ENCODE peak calls at places on chromosomes 12 and 14, in ten cellular contexts. R, O, E, J, K, M, Y, Z, V and P are unnamed samples.

GRCh38 chr14:32023540-32023939 is 53.6 kb upstream of the ARHGAP5 start:
- DNase-seq in Y (no peak), O (no peak), Z (no peak), R (no peak), J (no peak), V (no peak), E (no peak), K (no peak), M (no peak), P (no peak)

GRCh38 chr12:127295630-127296029 is 971.3 kb upstream of the TMEM132C start:
- DNase-seq in R (no peak), E (no peak), Y (no peak), O (no peak), K (peak), M (no peak), Z (no peak), V (no peak), J (no peak), P (no peak)

GRCh38 chr12:6914246-6914947 is at the start of gene ENO2:
- DNase-seq in J (peak), K (peak), M (peak), O (peak), Z (peak), E (peak), V (peak), R (peak), Y (peak), P (no peak)

GRCh38 chr14:59123975-59124374 is 64.5 kb upstream of the DAAM1 start:
- DNase-seq in Z (peak), O (no peak), K (no peak), V (no peak), Y (no peak), E (no peak), J (no peak), M (no peak), R (peak), P (no peak)

GRCh38 chr12:18492372-18493025 is 231.2 kb downstream of the PIK3C2G start:
- DNase-seq in V (no peak), J (no peak), Z (no peak), K (no peak), Y (no peak), O (no peak), R (no peak), M (no peak), E (no peak), P (no peak)

GRCh38 chr14:100782516-100783320 is 43.2 kb upstream of the MEG3 start:
- DNase-seq in Z (no peak), O (no peak), K (no peak), J (no peak), Y (no peak), E (no peak), M (peak), R (no peak), V (no peak), P (no peak)

GRCh38 chr14:75184447-75184846 is 8.0 kb upstream of the TMED10 start:
- DNase-seq in Y (no peak), M (no peak), R (no peak), O (no peak), J (no peak), Z (no peak), E (no peak), V (no peak), K (no peak), P (no peak)

GRCh38 chr14:30077946-30078345 is 150.3 kb upstream of the PRKD1 start:
- DNase-seq in J (no peak), O (no peak), E (no peak), M (no peak), R (no peak), Y (no peak), V (no peak), Z (no peak), K (no peak), P (no peak)

GRCh38 chr12:69241444-69242092 is 2.2 kb downstream of the CPSF6 start:
- DNase-seq in Z (no peak), Y (no peak), K (no peak), J (no peak), O (no peak), M (no peak), V (no peak), R (no peak), E (no peak), P (no peak)

GRCh38 chr12:92261692-92262091 is 116.0 kb upstream of the BTG1 start:
- DNase-seq in E (no peak), M (no peak), Y (no peak), K (no peak), V (no peak), J (no peak), R (no peak), Z (no peak), O (no peak), P (no peak)

GRCh38 chr12:92105676-92106075 is 40.0 kb downstream of the BTG1 start:
- DNase-seq in O (no peak), E (no peak), M (no peak), K (no peak), R (no peak), J (no peak), Z (no peak), V (no peak), Y (no peak), P (no peak)

GRCh38 chr12:63083046-63083445 is 68.0 kb downstream of the AVPR1A start:
- DNase-seq in O (no peak), Z (peak), V (no peak), Y (no peak), M (no peak), J (no peak), K (no peak), R (no peak), E (no peak), P (no peak)

GRCh38 chr12:124700810-124701594 is 133.6 kb upstream of the NCOR2 start:
- DNase-seq in Y (no peak), K (peak), O (peak), R (peak), J (peak), E (peak), V (peak), Z (no peak), M (no peak), P (no peak)

GRCh38 chr12:120225200-120225558 is 24.3 kb upstream of the RPLP0 start:
- DNase-seq in R (no peak), Z (peak), J (no peak), Y (no peak), K (peak), V (no peak), O (no peak), M (no peak), E (peak), P (no peak)

GRCh38 chr14:41609704-41610183 is 3.1 kb downstream of the LRFN5 start:
- DNase-seq in Z (no peak), K (peak), M (no peak), O (peak), Y (peak), R (peak), V (peak), E (peak), J (no peak), P (no peak)

GRCh38 chr14:63727231-63727735 is 582 bp downstream of the SGPP1 start:
- DNase-seq in Z (peak), R (peak), K (peak), E (peak), V (peak), M (peak), Y (peak), J (peak), O (no peak), P (no peak)

GRCh38 chr14:74008843-74009499 is 10.1 kb downstream of the ENTPD5 start:
- DNase-seq in K (no peak), E (no peak), R (no peak), Z (no peak), O (no peak), V (no peak), J (no peak), Y (no peak), M (no peak), P (no peak)

GRCh38 chr14:54572316-54572715 is 5.4 kb downstream of the SAMD4A start:
- DNase-seq in R (peak), Z (peak), V (no peak), E (peak), M (no peak), K (peak), J (no peak), Y (no peak), O (no peak), P (no peak)

GRCh38 chr12:45775964-45776363 is 46.5 kb downstream of the ARID2 start:
- DNase-seq in O (no peak), J (no peak), M (no peak), Z (no peak), K (no peak), V (no peak), Y (no peak), R (no peak), E (no peak), P (no peak)

GRCh38 chr14:102007916-102008418 is 43.6 kb downstream of the DYNC1H1 start:
- DNase-seq in V (no peak), Z (no peak), M (no peak), K (peak), R (no peak), E (peak), O (no peak), Y (no peak), J (no peak), P (no peak)

GRCh38 chr12:83676896-83677295 is 990.2 kb downstream of the TMTC2 start:
- DNase-seq in O (no peak), J (no peak), M (no peak), Y (no peak), R (no peak), V (no peak), E (no peak), K (no peak), Z (no peak), P (no peak)

GRCh38 chr14:71414631-71415403 is 507.6 kb downstream of the PCNX1 start:
- DNase-seq in O (no peak), J (no peak), V (no peak), M (no peak), K (no peak), R (no peak), Z (no peak), Y (no peak), E (no peak), P (no peak)

GRCh38 chr14:103537175-103537990 is 8.4 kb downstream of the TRMT61A start:
- DNase-seq in O (no peak), K (no peak), V (peak), E (no peak), Y (peak), M (no peak), Z (no peak), J (no peak), R (no peak), P (no peak)

GRCh38 chr14:20878695-20879094 is 12.5 kb upstream of the RNASE3 start:
- DNase-seq in Y (no peak), V (no peak), K (no peak), M (no peak), Z (no peak), R (no peak), E (no peak), J (no peak), O (no peak), P (no peak)

GRCh38 chr14:61752626-61753025 is 9.6 kb upstream of the SNAPC1 start:
- DNase-seq in K (no peak), M (no peak), Z (no peak), J (no peak), E (no peak), V (no peak), R (no peak), O (no peak), Y (no peak), P (no peak)

GRCh38 chr12:4267904-4268548 is 5.5 kb upstream of the CCND2 start:
- DNase-seq in J (no peak), K (no peak), V (no peak), O (no peak), Z (no peak), R (no peak), M (no peak), Y (no peak), E (no peak), P (no peak)

GRCh38 chr12:101781834-101782543 is 42.7 kb upstream of the SYCP3 start:
- DNase-seq in Y (no peak), R (no peak), J (no peak), E (no peak), V (no peak), M (no peak), Z (no peak), K (no peak), O (no peak), P (no peak)

GRCh38 chr14:79916281-79916680 is 295.0 kb downstream of the DIO2 start:
- DNase-seq in Y (no peak), V (no peak), E (no peak), Z (no peak), K (no peak), R (no peak), O (no peak), M (no peak), J (no peak), P (no peak)

GRCh38 chr12:109932878-109933503 is 32.9 kb downstream of the TCHP start:
- DNase-seq in V (no peak), E (no peak), M (peak), R (no peak), Z (no peak), J (no peak), O (peak), K (no peak), Y (peak), P (no peak)

GRCh38 chr12:79635676-79636075 is 55.1 kb downstream of the PAWR start:
- DNase-seq in E (no peak), R (no peak), V (no peak), K (no peak), Z (no peak), O (no peak), Y (no peak), J (no peak), M (no peak), P (peak)

GRCh38 chr12:108587826-108588225 is 10.1 kb downstream of the TMEM119 start:
- DNase-seq in V (no peak), Z (no peak), E (no peak), Y (no peak), R (no peak), K (no peak), O (no peak), M (no peak), J (no peak), P (no peak)

GRCh38 chr14:52922656-52923055 is 28.2 kb downstream of the FERMT2 start:
- DNase-seq in Z (no peak), R (no peak), J (no peak), O (no peak), K (no peak), V (no peak), M (no peak), E (no peak), Y (no peak), P (peak)

GRCh38 chr12:115758886-115759620 is 518.4 kb downstream of the MED13L start:
- DNase-seq in V (no peak), K (no peak), R (no peak), E (peak), Y (no peak), J (no peak), M (no peak), Z (no peak), O (no peak), P (no peak)

GRCh38 chr12:115756804-115757203 is 520.7 kb downstream of the MED13L start:
- DNase-seq in E (no peak), V (no peak), O (no peak), M (no peak), J (no peak), K (no peak), Y (no peak), Z (no peak), R (no peak), P (no peak)

GRCh38 chr12:115755061-115755751 is 522.3 kb downstream of the MED13L start:
- DNase-seq in O (no peak), J (no peak), Z (no peak), R (no peak), M (no peak), K (no peak), Y (no peak), V (no peak), E (no peak), P (no peak)

GRCh38 chr12:115755752-115756140 is 521.7 kb downstream of the MED13L start:
- DNase-seq in Y (no peak), O (no peak), E (no peak), K (no peak), J (no peak), Z (no peak), V (no peak), M (no peak), R (no peak), P (no peak)

DNA sequence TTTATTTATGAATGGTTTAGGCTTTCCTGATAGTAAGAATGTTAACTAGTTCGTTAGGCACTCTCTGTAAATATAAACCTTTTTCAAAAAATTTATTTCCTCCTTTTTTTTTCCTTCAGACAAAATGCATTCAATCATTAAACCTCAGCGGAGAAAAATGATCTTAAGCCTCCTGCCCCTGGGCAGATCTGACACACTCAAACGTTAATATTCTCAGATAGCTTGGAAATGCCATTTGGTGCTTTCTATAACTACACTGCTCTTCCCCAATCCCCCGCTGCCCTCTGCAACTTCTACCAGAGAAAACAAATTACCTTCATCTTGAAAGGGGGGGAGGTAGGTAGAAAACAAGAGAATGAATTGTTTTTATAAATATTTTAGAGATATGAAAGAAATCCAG is 521.2 kb downstream of the MED13L start:
- DNase-seq in O (no peak), R (no peak), V (no peak), Z (no peak), J (no peak), Y (no peak), M (no peak), K (no peak), E (no peak), P (no peak)
- H3K27ac ChIP-seq in O (no peak), R (no peak), V (no peak), Z (no peak), J (no peak), Y (no peak), M (no peak), K (no peak), E (no peak), P (peak)

GRCh38 chr12:29004066-29004935 is 144.8 kb upstream of the FAR2 start:
- DNase-seq in E (no peak), V (no peak), K (no peak), M (no peak), O (no peak), R (no peak), J (no peak), Y (no peak), Z (no peak), P (no peak)

GRCh38 chr12:29004936-29005304 is 144.2 kb upstream of the FAR2 start:
- DNase-seq in V (no peak), Z (no peak), M (no peak), E (no peak), J (no peak), K (no peak), R (no peak), O (no peak), Y (no peak), P (no peak)

GRCh38 chr12:29012673-29013072 is 136.4 kb upstream of the FAR2 start:
- DNase-seq in V (no peak), Z (no peak), O (no peak), K (no peak), M (no peak), J (no peak), Y (no peak), E (no peak), R (no peak), P (no peak)

GRCh38 chr12:29008786-29009185 is 140.3 kb upstream of the FAR2 start:
- DNase-seq in E (no peak), V (no peak), Z (no peak), J (no peak), M (no peak), K (no peak), R (no peak), Y (no peak), O (no peak), P (peak)
- H3K27ac ChIP-seq in E (no peak), V (no peak), Z (no peak), J (no peak), M (no peak), K (no peak), R (no peak), Y (no peak), O (no peak), P (peak)

GRCh38 chr12:22306311-22306710 is 28.2 kb downstream of the ST8SIA1 start:
- DNase-seq in K (no peak), E (no peak), Y (no peak), V (no peak), R (no peak), Z (no peak), O (no peak), J (no peak), M (no peak), P (no peak)
- H3K27ac ChIP-seq in K (no peak), E (no peak), Y (no peak), V (no peak), R (no peak), Z (no peak), O (no peak), J (no peak), M (no peak), P (no peak)

GRCh38 chr12:94954029-94954685 is 49.3 kb downstream of the NDUFA12 start:
- DNase-seq in R (peak), V (no peak), J (no peak), O (no peak), E (no peak), K (no peak), Y (no peak), Z (peak), M (no peak), P (peak)

GRCh38 chr12:94948232-94948810 is 55.2 kb downstream of the NDUFA12 start:
- DNase-seq in R (no peak), M (no peak), O (no peak), V (no peak), E (no peak), Z (no peak), K (no peak), Y (no peak), J (no peak), P (no peak)

GRCh38 chr12:94955193-94955592 is 48.3 kb downstream of the NDUFA12 start:
- DNase-seq in Y (no peak), Z (no peak), K (no peak), J (no peak), M (no peak), E (peak), O (no peak), V (no peak), R (no peak), P (no peak)

GRCh38 chr12:94951071-94951639 is 52.3 kb downstream of the NDUFA12 start:
- DNase-seq in M (no peak), E (no peak), V (no peak), Z (peak), O (no peak), R (no peak), J (no peak), K (peak), Y (no peak), P (no peak)

DNA sequence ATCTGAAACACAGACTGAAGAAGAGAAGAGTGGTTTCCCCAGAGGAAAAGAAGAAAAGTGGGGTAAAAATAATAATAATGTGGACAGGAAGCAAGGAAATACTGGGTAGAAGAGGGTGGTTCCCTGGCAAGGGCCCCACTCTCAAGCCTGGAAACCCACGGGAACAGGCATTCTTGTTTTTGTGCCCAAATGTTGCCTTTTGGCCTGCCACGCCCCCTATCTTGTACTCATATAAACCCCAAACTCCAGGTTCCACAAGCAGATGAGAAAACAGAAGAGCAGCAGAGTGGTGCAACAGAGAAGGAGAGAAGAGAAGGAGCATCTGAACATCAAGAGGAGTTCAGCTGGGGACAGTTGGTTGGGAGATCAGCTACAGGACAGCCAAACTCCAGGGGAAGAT is 51.2 kb downstream of the NDUFA12 start:
- DNase-seq in Z (no peak), J (no peak), E (no peak), V (no peak), O (peak), K (no peak), M (no peak), R (no peak), Y (no peak), P (no peak)
- H3K27ac ChIP-seq in Z (no peak), J (no peak), E (no peak), V (no peak), O (no peak), K (no peak), M (no peak), R (no peak), Y (no peak), P (peak)

GRCh38 chr12:77237896-77238295 is 172.5 kb upstream of the E2F7 start:
- DNase-seq in Y (no peak), M (no peak), O (no peak), E (no peak), R (no peak), V (no peak), K (no peak), Z (no peak), J (no peak), P (no peak)
- H3K27ac ChIP-seq in Y (peak), M (no peak), O (no peak), E (no peak), R (no peak), V (no peak), K (no peak), Z (no peak), J (no peak), P (no peak)

GRCh38 chr14:69636051-69636639 is 24.7 kb downstream of the SUSD6 start:
- DNase-seq in M (no peak), K (no peak), V (no peak), Y (no peak), E (no peak), O (no peak), J (no peak), R (no peak), Z (no peak), P (no peak)

GRCh38 chr14:69633238-69633637 is 21.8 kb downstream of the SUSD6 start:
- DNase-seq in V (no peak), J (no peak), Y (no peak), K (no peak), O (no peak), R (no peak), Z (no peak), M (no peak), E (no peak), P (no peak)

GRCh38 chr14:69636718-69637480 is 25.5 kb downstream of the SUSD6 start:
- DNase-seq in E (no peak), V (no peak), Y (no peak), J (no peak), M (no peak), R (no peak), K (no peak), Z (peak), O (no peak), P (no peak)

GRCh38 chr14:69632752-69633151 is 21.4 kb downstream of the SUSD6 start:
- DNase-seq in K (no peak), Y (no peak), R (no peak), M (no peak), O (no peak), Z (no peak), E (no peak), J (no peak), V (no peak), P (no peak)

GRCh38 chr14:69634871-69635270 is 23.5 kb downstream of the SUSD6 start:
- DNase-seq in M (no peak), R (no peak), E (no peak), O (no peak), Y (no peak), J (no peak), K (no peak), Z (no peak), V (no peak), P (no peak)
- H3K27ac ChIP-seq in M (peak), R (no peak), E (no peak), O (no peak), Y (peak), J (peak), K (no peak), Z (no peak), V (no peak), P (no peak)